ENCODE peak calls at places on chromosomes 7 and 10, in six cellular contexts. W, K, A, M, G and F are unnamed samples.
A peak's percentile ranks its signal among the peaks of the same experiment; 100 is the strongest.

GRCh38 chr7:49187543-49188268 is 263.4 kb downstream of the CDC14C start:
- DNase-seq in A (no peak), M (no peak), K (no peak), W (no peak), G (no peak), F (no peak)

GRCh38 chr7:26136831-26137230 is 15.2 kb upstream of the NFE2L3 start:
- DNase-seq in W (no peak), G (no peak), K (no peak), A (no peak), M (no peak), F (no peak)

GRCh38 chr10:24723386-24723787 is 300 bp downstream of the ARHGAP21 start:
- DNase-seq in G (peak; percentile 67), A (no peak), M (peak; percentile 23), K (no peak), W (no peak), F (no peak)

GRCh38 chr10:97737770-97738265 is 890 bp downstream of the ZFYVE27 start:
- DNase-seq in G (no peak), W (no peak), K (no peak), A (no peak), M (no peak), F (no peak)

GRCh38 chr10:84540617-84541288 is 212.4 kb downstream of the CCSER2 start:
- DNase-seq in A (peak; percentile 55), K (peak; percentile 74), W (peak; percentile 38), G (peak; percentile 85), M (peak; percentile 64), F (no peak)

GRCh38 chr10:128871671-128872231 is 595.3 kb upstream of the MGMT start:
- DNase-seq in W (no peak), M (no peak), A (no peak), K (no peak), G (no peak), F (no peak)

GRCh38 chr10:109974509-109975191 is 33.1 kb upstream of the ADD3 start:
- DNase-seq in K (no peak), M (no peak), G (no peak), W (no peak), A (no peak), F (no peak)

GRCh38 chr10:1074748-1075358 is 18.7 kb downstream of the WDR37 start:
- DNase-seq in M (no peak), G (no peak), K (peak; percentile 78), W (no peak), A (no peak), F (no peak)

GRCh38 chr7:28239823-28240204 is 59.2 kb upstream of the JAZF1 start:
- DNase-seq in G (no peak), M (no peak), K (no peak), A (no peak), W (no peak), F (no peak)

GRCh38 chr10:43214071-43214955 is 52.6 kb downstream of the RASGEF1A start:
- DNase-seq in G (no peak), A (no peak), K (no peak), M (no peak), W (no peak), F (peak; percentile 81)

GRCh38 chr7:81155654-81156373 is 237.0 kb upstream of the SEMA3C start:
- DNase-seq in M (no peak), W (no peak), G (no peak), A (peak; percentile 5), K (no peak), F (no peak)

GRCh38 chr10:29611796-29612381 is 22.9 kb downstream of the SVIL start:
- DNase-seq in A (no peak), M (no peak), G (no peak), K (no peak), W (no peak), F (no peak)

GRCh38 chr7:56046728-56047445 is 4.4 kb downstream of the PSPH start:
- DNase-seq in K (no peak), M (no peak), W (peak; percentile 78), A (peak; percentile 73), G (no peak), F (no peak)

GRCh38 chr7:103929808-103930415 is 59.5 kb downstream of the RELN start:
- DNase-seq in G (no peak), K (no peak), W (no peak), A (no peak), M (no peak), F (no peak)

GRCh38 chr7:2802082-2802481 is 42.0 kb downstream of the GNA12 start:
- DNase-seq in M (no peak), K (no peak), W (peak; percentile 18), G (no peak), A (peak; percentile 57), F (no peak)

GRCh38 chr10:100670828-100671479 is 74.4 kb upstream of the PAX2 start:
- DNase-seq in M (peak; percentile 52), G (peak; percentile 81), W (no peak), K (peak; percentile 55), A (no peak), F (no peak)

GRCh38 chr10:35089641-35090161 is 440 bp downstream of the CUL2 start:
- DNase-seq in W (no peak), G (no peak), K (no peak), A (peak; percentile 44), M (no peak), F (no peak)

GRCh38 chr7:19062216-19062615 is 55.2 kb downstream of the TWIST1 start:
- DNase-seq in A (no peak), G (no peak), M (no peak), K (no peak), W (no peak), F (no peak)

GRCh38 chr10:93850484-93851015 is 43.2 kb upstream of the SLC35G1 start:
- DNase-seq in M (no peak), G (no peak), A (no peak), W (no peak), K (no peak), F (no peak)

GRCh38 chr10:122521011-122521410 is 39.5 kb upstream of the DMBT1 start:
- DNase-seq in W (no peak), G (no peak), K (no peak), M (no peak), A (no peak), F (no peak)

GRCh38 chr7:143391462-143392404 is 10.6 kb downstream of the ZYX start:
- DNase-seq in K (no peak), G (no peak), M (no peak), A (peak; percentile 94), W (peak; percentile 83), F (no peak)

GRCh38 chr7:82443801-82444219 is 233 bp upstream of the CACNA2D1 start:
- DNase-seq in G (peak; percentile 82), M (no peak), K (peak; percentile 70), W (peak; percentile 85), A (peak; percentile 88), F (no peak)

GRCh38 chr7:157347217-157347904 is 10.6 kb downstream of the DNAJB6 start:
- DNase-seq in A (peak; percentile 95), G (no peak), W (peak; percentile 40), M (no peak), K (no peak), F (peak; percentile 30)

GRCh38 chr7:84274029-84274638 is 79.5 kb upstream of the SEMA3A start:
- DNase-seq in G (no peak), K (no peak), A (no peak), W (no peak), M (no peak), F (no peak)

DNA sequence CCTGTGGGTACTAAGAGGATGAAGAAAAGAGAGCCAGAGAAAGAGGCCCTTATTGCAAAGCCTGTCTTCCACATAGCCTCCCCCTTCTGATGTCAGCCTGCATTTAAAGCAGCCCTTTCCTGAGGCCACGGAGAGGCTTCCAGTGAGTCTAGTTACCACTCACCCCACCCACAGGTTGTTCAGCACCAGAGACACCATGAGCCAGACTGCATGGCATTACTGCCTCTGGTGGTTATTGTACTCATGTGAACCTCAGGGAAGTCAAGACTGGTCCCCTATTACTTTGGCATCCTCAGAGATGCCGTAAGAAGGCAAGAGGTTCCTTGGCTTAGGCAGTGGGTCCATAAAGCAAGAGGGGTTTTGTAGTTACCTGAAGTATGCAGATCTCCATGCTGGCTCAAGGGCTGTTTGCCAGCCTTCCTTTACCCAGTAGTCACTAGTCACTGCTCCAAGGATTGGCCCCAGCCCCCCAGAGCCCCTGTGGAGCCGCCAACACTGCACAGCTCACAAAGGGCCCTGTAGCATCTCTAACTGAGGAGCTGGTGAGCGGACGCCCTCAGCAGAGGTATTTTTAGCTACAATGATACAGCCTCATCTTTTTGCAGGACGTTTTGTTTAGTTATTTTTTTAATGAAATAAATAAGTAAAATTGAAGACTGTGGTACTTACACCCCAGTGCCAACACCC is 20.7 kb downstream of the LRRC4 start:
- DNase-seq in M (no peak), K (no peak), A (no peak), G (no peak), W (no peak), F (no peak)
- TF ChIP-seq CTCF in M (no peak), K (no peak), A (peak; percentile 7), G (no peak), W (no peak), F (peak; percentile 17)

GRCh38 chr7:75756340-75757297 is 15.4 kb downstream of the CCL26 start:
- DNase-seq in K (no peak), W (no peak), G (no peak), A (peak; percentile 52), M (no peak), F (no peak)
- TF ChIP-seq CTCF in K (peak; percentile 43), W (peak; percentile 42), G (no peak), A (peak; percentile 56), M (no peak), F (peak; percentile 77)

DNA sequence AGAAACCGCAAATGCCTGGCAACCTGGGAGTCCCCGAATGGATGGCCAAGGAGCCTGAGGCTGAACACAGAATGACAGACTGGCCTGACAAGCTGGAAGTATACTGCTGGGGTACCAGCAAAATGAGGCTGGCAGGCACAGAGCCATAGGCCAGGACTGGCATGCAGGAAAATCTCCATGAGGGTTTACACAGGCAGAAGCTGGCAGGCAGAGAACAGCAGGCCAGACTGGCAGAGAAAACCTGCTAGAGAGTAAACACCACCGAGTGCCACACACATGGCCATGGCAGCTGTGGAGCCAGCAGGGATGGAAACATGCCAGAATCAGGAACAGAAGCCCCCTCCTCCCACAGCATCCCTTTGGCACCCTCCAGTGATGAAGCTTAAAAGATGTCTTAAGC is 63.4 kb downstream of the CRPPA start:
- DNase-seq in A (no peak), W (no peak), G (no peak), K (peak; percentile 46), M (no peak), F (no peak)
- TF ChIP-seq CTCF in A (no peak), W (no peak), G (no peak), K (no peak), M (no peak), F (no peak)

GRCh38 chr7:93092757-93093370 is 24.9 kb downstream of the SAMD9 start:
- DNase-seq in W (peak; percentile 18), A (peak; percentile 65), G (no peak), K (no peak), M (no peak), F (no peak)
- TF ChIP-seq CTCF in W (peak; percentile 71), A (peak; percentile 64), G (no peak), K (no peak), M (no peak), F (peak; percentile 75)

DNA sequence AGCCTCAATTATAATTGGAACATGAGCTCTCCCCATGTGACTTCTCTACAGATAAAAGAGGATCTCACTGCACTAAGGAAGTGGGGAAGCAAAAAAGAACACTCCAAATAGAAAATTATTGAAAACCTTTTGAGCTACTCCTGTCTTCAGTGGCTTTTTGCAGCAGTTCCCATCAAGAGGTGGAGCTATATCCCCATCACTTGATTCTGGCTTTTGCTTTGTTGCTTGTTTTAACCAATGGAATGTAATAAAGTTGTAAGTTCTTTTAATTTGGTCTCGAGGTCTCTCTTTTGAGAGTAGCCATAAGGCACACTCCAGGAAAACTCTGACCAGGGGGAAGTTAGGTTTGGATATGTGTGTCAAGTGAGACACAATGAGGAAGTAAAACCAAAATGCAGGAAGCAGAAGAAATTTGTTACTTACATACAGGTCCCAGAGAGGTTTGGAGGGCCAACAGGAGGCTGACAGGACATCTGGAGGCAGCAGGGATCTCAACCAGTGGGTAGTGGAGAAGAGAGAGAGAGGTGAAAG is 569.4 kb downstream of the HTR7 start:
- DNase-seq in W (peak; percentile 47), M (no peak), G (no peak), A (peak; percentile 57), K (no peak), F (no peak)
- TF ChIP-seq CTCF in W (peak; percentile 29), M (no peak), G (no peak), A (peak; percentile 34), K (no peak), F (peak; percentile 76)